ENCODE peak calls at places on chromosomes 6 and 20, in six cellular contexts. H is T-helper 1 cell, T is uterus, J is pons, O is thoracic aorta, P is fibroblast of the conjunctiva. D is an unnamed sample.

GRCh38 chr6:81998432-81998831 is 246.0 kb upstream of the TENT5A start:
- DNase-seq in J (no peak), H (no peak), O (no peak), P (no peak), T (no peak), D (no peak)

GRCh38 chr6:134347916-134348805 is 30.2 kb upstream of the SGK1 start:
- DNase-seq in H (no peak), O (no peak), P (peak), J (peak), T (no peak), D (peak)

GRCh38 chr20:61732511-61733210 is 333.0 kb downstream of the TAF4 start:
- DNase-seq in H (no peak), P (no peak), O (no peak), J (no peak), T (no peak), D (no peak)

GRCh38 chr20:42281801-42282200 is 663.6 kb upstream of the CHD6 start:
- DNase-seq in T (no peak), H (no peak), P (no peak), J (peak), O (no peak), D (peak)

GRCh38 chr6:156866181-156866862 is 89.1 kb downstream of the ARID1B start:
- DNase-seq in H (no peak), P (no peak), O (no peak), J (peak), T (no peak), D (peak)

GRCh38 chr20:49762940-49763766 is 49.5 kb upstream of the B4GALT5 start:
- DNase-seq in T (no peak), J (no peak), H (no peak), P (no peak), O (no peak), D (no peak)

GRCh38 chr6:105810105-105810921 is 275.8 kb upstream of the PRDM1 start:
- DNase-seq in T (peak), P (peak), O (peak), J (no peak), H (no peak), D (peak)

GRCh38 chr6:155499574-155499973 is 43.9 kb upstream of the NOX3 start:
- DNase-seq in J (no peak), T (no peak), H (no peak), O (no peak), P (no peak), D (no peak)